ENCODE peak calls at places on chromosomes 16 and 17, in eight cellular contexts. One of them, this sample, is unnamed.

GRCh38 chr17:50601789-50602375 is 32.8 kb upstream of the ABCC3 start:
- DNase-seq in lower lobe of right lung: no peak
- DNase-seq in fibroblast of mammary gland: no peak
- DNase-seq in A549: no peak
- DNase-seq in GM13976: no peak
- DNase-seq in astrocyte of the spinal cord: no peak
- DNase-seq in uterus: no peak
- DNase-seq in ovary: no peak
- DNase-seq in this sample: no peak

GRCh38 chr16:68636064-68636551 is 9.0 kb upstream of the CDH3 start:
- DNase-seq in lower lobe of right lung: no peak
- DNase-seq in fibroblast of mammary gland: no peak
- DNase-seq in A549: peak; percentile 57
- DNase-seq in GM13976: no peak
- DNase-seq in astrocyte of the spinal cord: no peak
- DNase-seq in uterus: peak; percentile 48
- DNase-seq in ovary: peak; percentile 63
- DNase-seq in this sample: no peak

GRCh38 chr16:77945126-77945525 is 77.2 kb upstream of the CLEC3A start:
- DNase-seq in lower lobe of right lung: no peak
- DNase-seq in fibroblast of mammary gland: no peak
- DNase-seq in A549: no peak
- DNase-seq in GM13976: no peak
- DNase-seq in astrocyte of the spinal cord: peak; percentile 51
- DNase-seq in uterus: no peak
- DNase-seq in ovary: no peak
- DNase-seq in this sample: no peak

GRCh38 chr17:41455236-41455635 is 11.9 kb downstream of the KRT32 start:
- DNase-seq in lower lobe of right lung: no peak
- DNase-seq in fibroblast of mammary gland: no peak
- DNase-seq in A549: no peak
- DNase-seq in GM13976: no peak
- DNase-seq in astrocyte of the spinal cord: no peak
- DNase-seq in uterus: no peak
- DNase-seq in ovary: no peak
- DNase-seq in this sample: no peak

GRCh38 chr17:80860101-80860671 is 131.5 kb upstream of the CHMP6 start:
- DNase-seq in lower lobe of right lung: peak; percentile 43
- DNase-seq in fibroblast of mammary gland: no peak
- DNase-seq in A549: no peak
- DNase-seq in GM13976: no peak
- DNase-seq in astrocyte of the spinal cord: no peak
- DNase-seq in uterus: no peak
- DNase-seq in ovary: no peak
- DNase-seq in this sample: peak; percentile 79

GRCh38 chr17:5683241-5683640 is 98.9 kb upstream of the NLRP1 start:
- DNase-seq in lower lobe of right lung: no peak
- DNase-seq in fibroblast of mammary gland: no peak
- DNase-seq in A549: no peak
- DNase-seq in GM13976: no peak
- DNase-seq in astrocyte of the spinal cord: no peak
- DNase-seq in uterus: no peak
- DNase-seq in ovary: no peak
- DNase-seq in this sample: no peak

GRCh38 chr17:82548681-82549303 is 29.3 kb downstream of the FOXK2 start:
- DNase-seq in lower lobe of right lung: peak; percentile 62
- DNase-seq in fibroblast of mammary gland: peak; percentile 47
- DNase-seq in A549: no peak
- DNase-seq in GM13976: no peak
- DNase-seq in astrocyte of the spinal cord: no peak
- DNase-seq in uterus: peak; percentile 47
- DNase-seq in ovary: no peak
- DNase-seq in this sample: no peak

GRCh38 chr17:48612854-48613691 is 2.0 kb downstream of the HOXB8 start:
- DNase-seq in lower lobe of right lung: no peak
- DNase-seq in fibroblast of mammary gland: no peak
- DNase-seq in A549: peak; percentile 79
- DNase-seq in GM13976: peak; percentile 76
- DNase-seq in astrocyte of the spinal cord: peak; percentile 53
- DNase-seq in uterus: no peak
- DNase-seq in ovary: no peak
- DNase-seq in this sample: no peak

GRCh38 chr17:56144205-56144604 is 9.1 kb upstream of the ANKFN1 start:
- DNase-seq in lower lobe of right lung: no peak
- DNase-seq in fibroblast of mammary gland: no peak
- DNase-seq in A549: no peak
- DNase-seq in GM13976: no peak
- DNase-seq in astrocyte of the spinal cord: no peak
- DNase-seq in uterus: no peak
- DNase-seq in ovary: no peak
- DNase-seq in this sample: no peak

GRCh38 chr16:76653390-76654026 is 376.3 kb downstream of the CNTNAP4 start:
- DNase-seq in lower lobe of right lung: no peak
- DNase-seq in fibroblast of mammary gland: peak; percentile 74
- DNase-seq in A549: peak; percentile 66
- DNase-seq in GM13976: peak; percentile 20
- DNase-seq in astrocyte of the spinal cord: peak; percentile 46
- DNase-seq in uterus: no peak
- DNase-seq in ovary: no peak
- DNase-seq in this sample: no peak

GRCh38 chr17:28743243-28744103 is at the start of gene TRAF4:
- DNase-seq in lower lobe of right lung: peak; percentile 89
- DNase-seq in fibroblast of mammary gland: peak; percentile 79
- DNase-seq in A549: peak; percentile 93
- DNase-seq in GM13976: peak; percentile 90
- DNase-seq in astrocyte of the spinal cord: peak; percentile 95
- DNase-seq in uterus: peak; percentile 76
- DNase-seq in ovary: peak; percentile 87
- DNase-seq in this sample: peak; percentile 95

GRCh38 chr17:62807812-62808575 is at the start of gene MARCHF10:
- DNase-seq in lower lobe of right lung: peak; percentile 60
- DNase-seq in fibroblast of mammary gland: no peak
- DNase-seq in A549: no peak
- DNase-seq in GM13976: peak; percentile 80
- DNase-seq in astrocyte of the spinal cord: no peak
- DNase-seq in uterus: peak; percentile 25
- DNase-seq in ovary: peak; percentile 66
- DNase-seq in this sample: no peak

GRCh38 chr17:77445908-77446535 is 305.3 kb downstream of the SEC14L1 start:
- DNase-seq in lower lobe of right lung: peak; percentile 73
- DNase-seq in fibroblast of mammary gland: no peak
- DNase-seq in A549: no peak
- DNase-seq in GM13976: no peak
- DNase-seq in astrocyte of the spinal cord: no peak
- DNase-seq in uterus: no peak
- DNase-seq in ovary: no peak
- DNase-seq in this sample: no peak

GRCh38 chr16:64417711-64418227 is 704.1 kb downstream of the CDH11 start:
- DNase-seq in lower lobe of right lung: no peak
- DNase-seq in fibroblast of mammary gland: peak; percentile 61
- DNase-seq in A549: no peak
- DNase-seq in GM13976: no peak
- DNase-seq in astrocyte of the spinal cord: peak; percentile 85
- DNase-seq in uterus: no peak
- DNase-seq in ovary: no peak
- DNase-seq in this sample: no peak

GRCh38 chr17:78342438-78343098 is 17.3 kb downstream of the SOCS3 start:
- DNase-seq in lower lobe of right lung: peak; percentile 53
- DNase-seq in fibroblast of mammary gland: peak; percentile 93
- DNase-seq in A549: peak; percentile 58
- DNase-seq in GM13976: no peak
- DNase-seq in astrocyte of the spinal cord: peak; percentile 98
- DNase-seq in uterus: peak; percentile 85
- DNase-seq in ovary: peak; percentile 83
- DNase-seq in this sample: no peak

GRCh38 chr17:31484821-31485220 is 93.3 kb downstream of the RAB11FIP4 start:
- DNase-seq in lower lobe of right lung: no peak
- DNase-seq in fibroblast of mammary gland: no peak
- DNase-seq in A549: no peak
- DNase-seq in GM13976: no peak
- DNase-seq in astrocyte of the spinal cord: no peak
- DNase-seq in uterus: no peak
- DNase-seq in ovary: no peak
- DNase-seq in this sample: no peak

DNA sequence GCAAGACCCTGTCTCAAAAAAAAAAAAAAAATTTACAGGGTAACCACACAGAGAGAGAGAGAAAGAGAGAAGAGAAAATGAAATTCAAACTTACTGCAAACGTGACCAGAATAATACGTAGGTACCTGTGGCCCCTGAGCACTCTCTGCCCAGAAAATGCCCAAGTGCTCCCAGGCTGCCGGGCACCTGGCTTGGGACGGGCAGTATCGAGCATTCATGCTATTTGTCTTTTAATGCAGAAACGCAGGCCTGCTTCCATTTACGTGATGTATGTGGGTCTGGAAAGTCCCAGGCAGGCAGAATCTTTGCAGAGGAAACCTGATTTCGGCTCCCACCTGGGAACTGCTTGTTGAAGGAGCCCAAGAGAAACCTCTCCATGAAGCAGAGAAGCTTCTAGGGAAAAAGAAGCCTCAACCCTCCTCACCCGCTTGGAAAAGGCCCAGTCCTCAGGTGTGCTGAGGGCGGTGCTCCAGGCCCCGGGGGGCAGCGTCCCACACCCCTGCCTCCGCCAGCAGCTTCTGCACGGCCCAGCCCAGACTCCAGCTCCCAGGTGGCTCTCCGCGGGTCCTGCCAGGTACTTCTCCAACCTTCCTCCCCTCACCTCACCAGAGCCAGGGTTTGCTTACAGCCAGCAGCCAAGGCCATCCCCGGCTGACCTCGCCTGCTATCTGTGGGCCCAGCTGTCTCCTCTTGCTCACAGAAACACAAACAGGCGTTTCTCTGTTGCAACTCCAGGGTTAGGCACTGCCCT is 14.0 kb downstream of the RPH3AL start:
- DNase-seq in lower lobe of right lung: no peak
- DNase-seq in fibroblast of mammary gland: no peak
- DNase-seq in A549: no peak
- DNase-seq in GM13976: no peak
- DNase-seq in astrocyte of the spinal cord: no peak
- DNase-seq in uterus: no peak
- DNase-seq in ovary: peak; percentile 79
- DNase-seq in this sample: no peak
- TF ChIP-seq CTCF in lower lobe of right lung: no peak
- TF ChIP-seq CTCF in fibroblast of mammary gland: no peak
- TF ChIP-seq CTCF in A549: no peak
- TF ChIP-seq CTCF in GM13976: no peak
- TF ChIP-seq CTCF in astrocyte of the spinal cord: no peak
- TF ChIP-seq CTCF in uterus: no peak
- TF ChIP-seq CTCF in ovary: no peak
- TF ChIP-seq CTCF in this sample: no peak

GRCh38 chr16:88308441-88309173 is 74.2 kb upstream of the ZNF469 start:
- DNase-seq in lower lobe of right lung: no peak
- DNase-seq in fibroblast of mammary gland: no peak
- DNase-seq in A549: no peak
- DNase-seq in GM13976: no peak
- DNase-seq in astrocyte of the spinal cord: no peak
- DNase-seq in uterus: no peak
- DNase-seq in ovary: no peak
- DNase-seq in this sample: peak; percentile 76
- TF ChIP-seq CTCF in lower lobe of right lung: no peak
- TF ChIP-seq CTCF in fibroblast of mammary gland: no peak
- TF ChIP-seq CTCF in A549: no peak
- TF ChIP-seq CTCF in GM13976: no peak
- TF ChIP-seq CTCF in astrocyte of the spinal cord: no peak
- TF ChIP-seq CTCF in uterus: no peak
- TF ChIP-seq CTCF in ovary: no peak
- TF ChIP-seq CTCF in this sample: peak; percentile 10

DNA sequence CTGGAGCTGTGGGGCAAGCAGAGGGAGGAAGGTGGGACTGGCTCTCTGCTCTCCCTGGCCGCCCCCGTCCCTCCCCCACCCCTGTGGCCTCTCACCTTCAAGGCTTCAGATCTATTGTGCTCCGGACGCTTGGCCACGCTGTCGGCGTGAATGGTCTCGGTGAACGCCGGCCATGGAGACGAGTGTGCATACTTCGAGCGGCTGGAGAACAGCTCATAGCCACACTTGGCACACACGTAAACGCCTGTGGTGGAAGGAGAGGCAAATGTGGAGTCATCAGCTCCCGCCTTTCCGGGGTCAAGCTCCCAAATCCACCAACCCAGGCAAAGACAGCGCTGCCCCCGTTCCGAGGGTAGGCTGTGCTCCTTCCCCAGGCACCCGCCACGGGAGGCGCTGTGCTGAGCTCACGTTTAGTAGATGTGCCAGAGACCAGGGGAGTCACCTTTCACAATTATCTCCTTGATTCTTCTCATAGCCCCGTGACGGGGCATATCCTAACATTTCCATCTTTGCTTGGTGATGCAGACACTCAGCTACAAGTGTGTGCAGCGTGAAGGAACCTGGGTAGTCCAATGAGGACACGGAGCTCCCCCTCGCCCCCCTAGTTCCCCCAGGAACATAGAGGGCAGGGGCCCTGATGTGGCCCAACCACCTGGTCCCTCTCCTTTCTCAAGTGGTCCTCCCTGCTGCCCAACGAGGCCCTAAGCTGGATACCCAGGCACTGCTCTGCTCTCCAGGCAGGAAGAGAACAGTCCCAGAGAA is 1.7 kb downstream of the MSRB1 start:
- DNase-seq in lower lobe of right lung: no peak
- DNase-seq in fibroblast of mammary gland: no peak
- DNase-seq in A549: no peak
- DNase-seq in GM13976: no peak
- DNase-seq in astrocyte of the spinal cord: peak; percentile 74
- DNase-seq in uterus: no peak
- DNase-seq in ovary: no peak
- DNase-seq in this sample: no peak
- TF ChIP-seq CTCF in lower lobe of right lung: no peak
- TF ChIP-seq CTCF in fibroblast of mammary gland: no peak
- TF ChIP-seq CTCF in A549: peak; percentile 11
- TF ChIP-seq CTCF in GM13976: no peak
- TF ChIP-seq CTCF in astrocyte of the spinal cord: peak; percentile 35
- TF ChIP-seq CTCF in uterus: no peak
- TF ChIP-seq CTCF in ovary: no peak
- TF ChIP-seq CTCF in this sample: no peak

DNA sequence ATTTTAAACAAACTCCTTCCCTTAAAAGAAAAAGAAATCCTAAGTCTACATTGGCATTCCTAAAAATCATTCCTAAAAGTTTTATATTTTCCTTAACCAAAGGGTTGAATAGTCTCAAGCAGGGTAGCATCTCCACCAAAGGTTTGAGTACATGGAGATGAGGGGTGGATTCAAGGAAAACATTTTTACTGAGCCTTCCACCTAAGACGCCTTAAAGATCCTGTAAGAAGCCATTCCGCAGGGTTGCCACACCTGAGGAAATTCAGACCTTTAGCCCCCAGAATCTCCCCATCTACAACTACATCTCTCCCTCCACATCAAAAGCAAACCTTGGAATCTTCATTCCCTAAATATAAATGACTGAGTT is 7.7 kb upstream of the AKTIP start:
- DNase-seq in lower lobe of right lung: no peak
- DNase-seq in fibroblast of mammary gland: no peak
- DNase-seq in A549: no peak
- DNase-seq in GM13976: no peak
- DNase-seq in astrocyte of the spinal cord: no peak
- DNase-seq in uterus: no peak
- DNase-seq in ovary: no peak
- DNase-seq in this sample: no peak
- TF ChIP-seq CTCF in lower lobe of right lung: no peak
- TF ChIP-seq CTCF in fibroblast of mammary gland: no peak
- TF ChIP-seq CTCF in A549: no peak
- TF ChIP-seq CTCF in GM13976: no peak
- TF ChIP-seq CTCF in astrocyte of the spinal cord: no peak
- TF ChIP-seq CTCF in uterus: no peak
- TF ChIP-seq CTCF in ovary: no peak
- TF ChIP-seq CTCF in this sample: peak; percentile 59

GRCh38 chr17:64773836-64774761 is 112.0 kb upstream of the SMURF2 start:
- DNase-seq in lower lobe of right lung: peak; percentile 85
- DNase-seq in fibroblast of mammary gland: peak; percentile 48
- DNase-seq in A549: peak; percentile 85
- DNase-seq in GM13976: peak; percentile 70
- DNase-seq in astrocyte of the spinal cord: peak; percentile 51
- DNase-seq in uterus: no peak
- DNase-seq in ovary: no peak
- DNase-seq in this sample: no peak
- TF ChIP-seq CTCF in lower lobe of right lung: peak; percentile 31
- TF ChIP-seq CTCF in fibroblast of mammary gland: peak; percentile 44
- TF ChIP-seq CTCF in A549: peak; percentile 73
- TF ChIP-seq CTCF in GM13976: no peak
- TF ChIP-seq CTCF in astrocyte of the spinal cord: peak; percentile 63
- TF ChIP-seq CTCF in uterus: no peak
- TF ChIP-seq CTCF in ovary: no peak
- TF ChIP-seq CTCF in this sample: peak; percentile 69

This sample was measured in chondrocyte.